ENCODE peak calls at places on chromosomes 16 and 17, in ten cellular contexts. Y, A, R, Z, Q, N, W, B, U and C are unnamed samples.

GRCh38 chr16:48082516-48082915 is 73.3 kb downstream of the ABCC12 start:
- DNase-seq in A (peak), U (no peak), Z (no peak), R (peak), N (no peak), Y (no peak), W (no peak), B (no peak), Q (no peak), C (peak)

GRCh38 chr17:82627405-82627804 is 20.8 kb downstream of the WDR45B start:
- DNase-seq in U (no peak), W (no peak), Y (no peak), N (no peak), R (no peak), Z (no peak), Q (no peak), A (no peak), B (no peak), C (no peak)

GRCh38 chr17:44353656-44354331 is 8.7 kb downstream of the GRN start:
- DNase-seq in U (no peak), W (no peak), Z (peak), N (peak), B (peak), Q (peak), Y (no peak), A (no peak), R (no peak), C (no peak)

GRCh38 chr17:12402963-12403622 is 262.6 kb upstream of the MYOCD start:
- DNase-seq in N (no peak), B (no peak), W (no peak), U (peak), Q (no peak), A (peak), Y (peak), R (peak), Z (no peak), C (peak)

GRCh38 chr17:68383443-68384321 is 73.6 kb downstream of the WIPI1 start:
- DNase-seq in Z (no peak), N (no peak), A (peak), Y (peak), W (no peak), B (no peak), R (peak), Q (no peak), U (peak), C (peak)

GRCh38 chr16:185691-186090 is 5.4 kb downstream of the HBQ1 start:
- DNase-seq in Q (no peak), Y (no peak), U (no peak), R (no peak), A (no peak), N (no peak), B (no peak), Z (no peak), W (no peak), C (no peak)

GRCh38 chr16:8278181-8278580 is 312.1 kb downstream of the TMEM114 start:
- DNase-seq in A (no peak), N (no peak), U (no peak), R (no peak), Y (no peak), B (no peak), W (no peak), Q (no peak), Z (no peak), C (no peak)

GRCh38 chr17:58811301-58811700 is 55.6 kb downstream of the PPM1E start:
- DNase-seq in B (no peak), Z (no peak), N (no peak), R (no peak), Q (no peak), U (no peak), Y (no peak), W (no peak), A (no peak), C (no peak)

GRCh38 chr16:8850279-8850885 is 18.4 kb downstream of the CARHSP1 start:
- DNase-seq in N (no peak), Q (peak), Y (no peak), U (peak), B (no peak), R (peak), W (no peak), Z (no peak), A (peak), C (peak)

GRCh38 chr17:79044462-79044861 is 20.5 kb downstream of the C1QTNF1 start:
- DNase-seq in Q (no peak), W (no peak), N (no peak), B (no peak), R (no peak), U (no peak), A (no peak), Z (no peak), Y (no peak), C (no peak)

GRCh38 chr16:50688867-50689266 is 4.5 kb upstream of the NOD2 start:
- DNase-seq in B (no peak), Z (no peak), A (no peak), Y (no peak), W (no peak), Q (no peak), R (no peak), U (no peak), N (no peak), C (no peak)

GRCh38 chr17:63069245-63069644 is 103.2 kb downstream of the TANC2 start:
- DNase-seq in Q (no peak), Z (no peak), Y (no peak), N (no peak), U (no peak), A (no peak), B (no peak), R (no peak), W (no peak), C (no peak)

GRCh38 chr16:2530629-2531318 is 434 bp downstream of the CEMP1 start:
- DNase-seq in W (no peak), Q (no peak), Z (no peak), B (no peak), R (no peak), A (no peak), U (no peak), N (no peak), Y (no peak), C (no peak)

GRCh38 chr16:4734730-4735575 is 616 bp downstream of the DNAAF8 start:
- DNase-seq in U (peak), Z (peak), Y (peak), A (peak), B (peak), Q (peak), W (peak), R (peak), N (peak), C (peak)

GRCh38 chr16:31077024-31077423 is 2.8 kb downstream of the ZNF646 start:
- DNase-seq in W (no peak), Y (no peak), Z (no peak), Q (no peak), R (no peak), U (no peak), A (no peak), N (no peak), B (no peak), C (no peak)

GRCh38 chr16:83653785-83654184 is 154.0 kb upstream of the HSBP1 start:
- DNase-seq in B (no peak), R (peak), Y (no peak), Q (no peak), N (no peak), Z (no peak), A (peak), W (no peak), U (no peak), C (peak)

GRCh38 chr16:85359147-85359822 is 247.0 kb upstream of the CIBAR2 start:
- DNase-seq in W (no peak), U (no peak), Q (no peak), N (no peak), A (peak), Y (no peak), Z (no peak), R (peak), B (no peak), C (peak)

GRCh38 chr17:30332057-30332542 is 1.8 kb downstream of the TMIGD1 start:
- DNase-seq in U (peak), A (peak), R (peak), W (no peak), Z (no peak), N (no peak), Q (no peak), Y (no peak), B (no peak), C (peak)

GRCh38 chr16:78523212-78523995 is 423.9 kb downstream of the WWOX start:
- DNase-seq in Z (no peak), A (no peak), Q (no peak), Y (no peak), N (no peak), B (no peak), U (no peak), R (no peak), W (no peak), C (no peak)

GRCh38 chr16:27350006-27350405 is 36.2 kb downstream of the IL4R start:
- DNase-seq in Y (no peak), W (no peak), Z (no peak), A (no peak), Q (no peak), R (no peak), B (no peak), N (no peak), U (no peak), C (no peak)

GRCh38 chr17:81162491-81162890 is 2.8 kb upstream of the PVALEF start:
- DNase-seq in A (no peak), U (no peak), Y (no peak), Z (no peak), R (no peak), B (no peak), W (no peak), Q (no peak), N (no peak), C (no peak)

GRCh38 chr16:72818286-72818845 is 229.6 kb downstream of the ZFHX3 start:
- DNase-seq in W (no peak), B (peak), Y (no peak), R (no peak), A (no peak), N (no peak), U (no peak), Z (no peak), Q (peak), C (peak)

GRCh38 chr16:14202095-14202494 is 131.0 kb downstream of the MRTFB start:
- DNase-seq in Y (no peak), N (no peak), A (no peak), U (no peak), B (no peak), Z (no peak), Q (no peak), R (no peak), W (no peak), C (no peak)

GRCh38 chr16:14205666-14206065 is 134.5 kb downstream of the MRTFB start:
- DNase-seq in Z (no peak), N (no peak), U (no peak), R (peak), A (peak), Q (no peak), Y (no peak), B (no peak), W (no peak), C (peak)

GRCh38 chr16:14199199-14199598 is 128.1 kb downstream of the MRTFB start:
- DNase-seq in A (no peak), Z (no peak), Q (no peak), U (no peak), W (no peak), N (no peak), R (no peak), B (no peak), Y (no peak), C (no peak)

GRCh38 chr16:14199624-14200023 is 128.5 kb downstream of the MRTFB start:
- DNase-seq in W (no peak), B (no peak), Y (no peak), A (peak), Z (no peak), N (no peak), R (peak), Q (no peak), U (peak), C (peak)

GRCh38 chr16:14202697-14203096 is 131.6 kb downstream of the MRTFB start:
- DNase-seq in Z (no peak), A (no peak), W (no peak), U (peak), B (no peak), Q (no peak), N (no peak), Y (no peak), R (no peak), C (peak)
- TF ChIP-seq CTCF in Z (no peak), A (peak), W (peak), U (peak), B (peak), Q (no peak), N (no peak), Y (peak), R (no peak), C (peak)

GRCh38 chr17:20256144-20256543 is 211.2 kb downstream of the LGALS9B start:
- DNase-seq in A (no peak), R (no peak), U (no peak), Q (no peak), Y (no peak), B (no peak), N (no peak), W (no peak), Z (no peak), C (no peak)
- TF ChIP-seq CTCF in A (no peak), R (no peak), U (no peak), Q (no peak), Y (no peak), B (no peak), N (no peak), W (no peak), Z (no peak), C (no peak)

GRCh38 chr17:51734462-51734861 is 424.1 kb downstream of the CA10 start:
- DNase-seq in B (no peak), U (peak), W (no peak), Z (peak), A (no peak), Q (peak), N (no peak), Y (no peak), R (no peak), C (no peak)
- TF ChIP-seq CTCF in B (no peak), U (peak), W (peak), Z (no peak), A (no peak), Q (peak), N (no peak), Y (no peak), R (no peak), C (peak)

DNA sequence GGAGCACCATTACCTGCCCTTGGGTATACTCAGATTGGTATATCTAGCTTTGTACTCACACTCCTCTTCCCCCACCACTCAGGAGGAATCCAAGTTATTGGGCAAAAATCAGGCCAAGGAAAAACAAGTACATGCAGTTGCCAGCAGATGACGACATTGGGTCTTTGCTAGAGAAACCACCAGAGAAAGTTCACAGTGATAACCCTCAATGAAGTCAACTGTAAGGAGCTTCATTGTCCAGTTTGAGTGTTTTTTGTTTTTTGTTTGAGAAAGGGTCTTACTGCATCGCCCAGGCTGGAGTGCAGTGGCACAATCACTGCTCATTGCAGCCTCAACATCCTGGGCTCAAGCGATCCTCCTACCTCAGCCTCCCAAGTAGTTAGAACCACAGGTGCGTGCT is 34.6 kb upstream of the TOX3 start:
- DNase-seq in R (no peak), Q (no peak), Z (no peak), A (no peak), W (no peak), B (peak), U (no peak), Y (no peak), N (no peak), C (no peak)
- TF ChIP-seq CTCF in R (no peak), Q (no peak), Z (no peak), A (no peak), W (no peak), B (peak), U (no peak), Y (no peak), N (no peak), C (no peak)

DNA sequence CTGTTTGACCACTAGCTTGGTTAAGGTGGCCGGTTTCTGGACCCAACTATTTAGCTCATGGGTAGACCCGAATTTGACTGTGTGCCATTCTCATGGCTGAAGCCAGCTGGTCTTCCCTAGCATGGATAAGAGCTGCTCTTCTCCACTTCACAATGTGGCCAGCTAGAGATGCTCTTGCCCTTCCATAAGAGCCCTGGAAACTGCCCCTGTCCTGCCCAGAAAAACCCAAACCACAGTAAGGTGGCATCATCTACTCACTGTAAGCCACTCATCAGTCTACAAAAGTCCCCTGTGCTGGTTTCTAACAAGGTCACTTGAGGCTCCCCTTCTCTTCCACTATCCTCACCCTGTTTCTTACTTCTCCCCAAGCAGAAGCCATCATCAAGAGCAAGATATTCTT is 165.1 kb downstream of the HS3ST2 start:
- DNase-seq in Y (no peak), Z (no peak), W (no peak), N (no peak), B (no peak), Q (no peak), U (no peak), A (no peak), R (no peak), C (no peak)
- TF ChIP-seq CTCF in Y (no peak), Z (no peak), W (no peak), N (no peak), B (peak), Q (no peak), U (no peak), A (no peak), R (no peak), C (no peak)

GRCh38 chr17:74008196-74008595 is 195.3 kb upstream of the RPL38 start:
- DNase-seq in Y (no peak), W (no peak), U (peak), B (peak), A (no peak), R (no peak), N (no peak), Z (no peak), Q (peak), C (peak)
- TF ChIP-seq CTCF in Y (no peak), W (no peak), U (peak), B (peak), A (no peak), R (no peak), N (no peak), Z (no peak), Q (no peak), C (peak)

GRCh38 chr17:47955497-47956461 is 1.9 kb downstream of the PRR15L start:
- DNase-seq in A (no peak), Z (no peak), U (peak), R (no peak), Q (no peak), W (no peak), B (no peak), Y (no peak), N (peak), C (peak)

GRCh38 chr17:47956818-47957590 is 679 bp downstream of the PRR15L start:
- DNase-seq in U (peak), N (no peak), B (no peak), R (peak), Z (no peak), Y (no peak), Q (no peak), W (no peak), A (no peak), C (peak)

GRCh38 chr17:47950448-47950847 is 7.2 kb downstream of the PRR15L start:
- DNase-seq in Q (no peak), N (no peak), B (no peak), Y (no peak), A (no peak), Z (no peak), U (peak), R (no peak), W (no peak), C (no peak)

GRCh38 chr17:47952181-47953021 is 5.3 kb downstream of the PRR15L start:
- DNase-seq in Z (no peak), W (no peak), N (peak), R (no peak), Y (no peak), U (no peak), Q (no peak), A (no peak), B (no peak), C (no peak)

GRCh38 chr17:47953945-47954344 is 3.7 kb downstream of the PRR15L start:
- DNase-seq in Y (no peak), N (no peak), U (no peak), A (no peak), B (no peak), W (no peak), R (no peak), Q (no peak), Z (no peak), C (peak)
- TF ChIP-seq CTCF in Y (no peak), N (no peak), U (no peak), A (peak), B (no peak), W (no peak), R (peak), Q (no peak), Z (no peak), C (peak)

DNA sequence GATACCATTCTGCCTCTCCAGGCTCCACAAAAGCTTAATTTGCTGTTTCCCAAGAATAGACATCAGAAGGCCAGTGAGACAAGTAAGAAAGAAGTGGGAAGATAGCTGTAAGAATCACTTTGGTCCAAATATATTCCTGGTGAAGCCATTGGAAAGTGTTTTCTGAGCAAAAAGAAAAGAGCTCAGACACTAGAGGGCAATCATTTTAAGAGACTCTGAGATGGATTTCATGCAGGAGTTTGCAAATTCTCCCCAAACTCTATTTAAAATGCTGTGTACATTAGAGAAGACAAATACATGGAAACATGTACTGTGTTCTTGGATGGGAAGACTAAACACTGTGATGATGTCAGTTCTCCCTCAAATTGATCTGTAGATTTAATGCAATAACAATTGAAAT is 8.0 kb upstream of the SLC6A2 start:
- DNase-seq in Z (no peak), U (no peak), R (no peak), A (no peak), N (no peak), B (no peak), Q (no peak), Y (no peak), W (no peak), C (no peak)
- TF ChIP-seq CTCF in Z (no peak), U (no peak), R (no peak), A (no peak), N (no peak), B (no peak), Q (no peak), Y (peak), W (no peak), C (no peak)